ENCODE peak calls at places on chromosomes 7 and 10, in eight cellular contexts. One of them, this sample, is unnamed.

GRCh38 chr10:121531076-121531829 is 67.0 kb downstream of the FGFR2 start:
- ATAC-seq in gastroesophageal sphincter: no peak
- ATAC-seq in right cardiac atrium: no peak
- ATAC-seq in psoas muscle: no peak
- ATAC-seq in activated T-cell treated with anti-CD3 and anti-CD28 coated beads, Interleukin-2, amount 50 U/mL, for 4 hours: no peak
- ATAC-seq in upper lobe of right lung: no peak
- ATAC-seq in left colon: no peak
- ATAC-seq in activated naive CD8-positive, alpha-beta T cell treated with anti-CD3 and anti-CD28 coated beads, Interleukin-2, amount 50 U/mL, for 24 hours: no peak
- ATAC-seq in this sample: no peak

GRCh38 chr7:121019018-121019417 is 30.5 kb downstream of the CPED1 start:
- ATAC-seq in activated T-cell treated with anti-CD3 and anti-CD28 coated beads, Interleukin-2, amount 50 U/mL, for 4 hours: no peak
- ATAC-seq in left colon: no peak
- ATAC-seq in gastroesophageal sphincter: peak; percentile 58
- ATAC-seq in activated naive CD8-positive, alpha-beta T cell treated with anti-CD3 and anti-CD28 coated beads, Interleukin-2, amount 50 U/mL, for 24 hours: no peak
- ATAC-seq in upper lobe of right lung: peak; percentile 81
- ATAC-seq in right cardiac atrium: peak; percentile 56
- ATAC-seq in psoas muscle: peak; percentile 37
- ATAC-seq in this sample: no peak

GRCh38 chr7:14751461-14751860 is 151.1 kb downstream of the DGKB start:
- ATAC-seq in activated T-cell treated with anti-CD3 and anti-CD28 coated beads, Interleukin-2, amount 50 U/mL, for 4 hours: no peak
- ATAC-seq in gastroesophageal sphincter: no peak
- ATAC-seq in right cardiac atrium: peak; percentile 68
- ATAC-seq in activated naive CD8-positive, alpha-beta T cell treated with anti-CD3 and anti-CD28 coated beads, Interleukin-2, amount 50 U/mL, for 24 hours: no peak
- ATAC-seq in upper lobe of right lung: no peak
- ATAC-seq in psoas muscle: no peak
- ATAC-seq in left colon: no peak
- ATAC-seq in this sample: no peak

GRCh38 chr10:29728541-29729049 is 93.8 kb upstream of the SVIL start:
- ATAC-seq in activated T-cell treated with anti-CD3 and anti-CD28 coated beads, Interleukin-2, amount 50 U/mL, for 4 hours: no peak
- ATAC-seq in gastroesophageal sphincter: no peak
- ATAC-seq in right cardiac atrium: no peak
- ATAC-seq in left colon: no peak
- ATAC-seq in activated naive CD8-positive, alpha-beta T cell treated with anti-CD3 and anti-CD28 coated beads, Interleukin-2, amount 50 U/mL, for 24 hours: no peak
- ATAC-seq in upper lobe of right lung: no peak
- ATAC-seq in psoas muscle: peak; percentile 51
- ATAC-seq in this sample: no peak

GRCh38 chr10:30830672-30831230 is 200.9 kb downstream of the ZNF438 start:
- ATAC-seq in left colon: no peak
- ATAC-seq in gastroesophageal sphincter: no peak
- ATAC-seq in upper lobe of right lung: no peak
- ATAC-seq in activated naive CD8-positive, alpha-beta T cell treated with anti-CD3 and anti-CD28 coated beads, Interleukin-2, amount 50 U/mL, for 24 hours: no peak
- ATAC-seq in right cardiac atrium: no peak
- ATAC-seq in psoas muscle: no peak
- ATAC-seq in activated T-cell treated with anti-CD3 and anti-CD28 coated beads, Interleukin-2, amount 50 U/mL, for 4 hours: no peak
- ATAC-seq in this sample: no peak

GRCh38 chr10:74825371-74826141 is 844 bp upstream of the KAT6B start:
- ATAC-seq in upper lobe of right lung: peak; percentile 27
- ATAC-seq in activated T-cell treated with anti-CD3 and anti-CD28 coated beads, Interleukin-2, amount 50 U/mL, for 4 hours: peak; percentile 4
- ATAC-seq in right cardiac atrium: peak; percentile 46
- ATAC-seq in gastroesophageal sphincter: peak; percentile 19
- ATAC-seq in psoas muscle: peak; percentile 50
- ATAC-seq in activated naive CD8-positive, alpha-beta T cell treated with anti-CD3 and anti-CD28 coated beads, Interleukin-2, amount 50 U/mL, for 24 hours: no peak
- ATAC-seq in left colon: peak; percentile 38
- ATAC-seq in this sample: peak; percentile 10

GRCh38 chr10:45418417-45418858 is 44.4 kb downstream of the ALOX5 start:
- ATAC-seq in left colon: no peak
- ATAC-seq in activated T-cell treated with anti-CD3 and anti-CD28 coated beads, Interleukin-2, amount 50 U/mL, for 4 hours: no peak
- ATAC-seq in psoas muscle: no peak
- ATAC-seq in activated naive CD8-positive, alpha-beta T cell treated with anti-CD3 and anti-CD28 coated beads, Interleukin-2, amount 50 U/mL, for 24 hours: no peak
- ATAC-seq in upper lobe of right lung: no peak
- ATAC-seq in right cardiac atrium: no peak
- ATAC-seq in gastroesophageal sphincter: no peak
- ATAC-seq in this sample: no peak

GRCh38 chr10:126584836-126585235 is 85.7 kb downstream of the C10orf90 start:
- ATAC-seq in gastroesophageal sphincter: no peak
- ATAC-seq in right cardiac atrium: no peak
- ATAC-seq in activated naive CD8-positive, alpha-beta T cell treated with anti-CD3 and anti-CD28 coated beads, Interleukin-2, amount 50 U/mL, for 24 hours: no peak
- ATAC-seq in activated T-cell treated with anti-CD3 and anti-CD28 coated beads, Interleukin-2, amount 50 U/mL, for 4 hours: no peak
- ATAC-seq in left colon: no peak
- ATAC-seq in upper lobe of right lung: no peak
- ATAC-seq in psoas muscle: no peak
- ATAC-seq in this sample: no peak

GRCh38 chr7:143373255-143373794 is 7.8 kb upstream of the ZYX start:
- ATAC-seq in left colon: no peak
- ATAC-seq in activated T-cell treated with anti-CD3 and anti-CD28 coated beads, Interleukin-2, amount 50 U/mL, for 4 hours: no peak
- ATAC-seq in gastroesophageal sphincter: no peak
- ATAC-seq in activated naive CD8-positive, alpha-beta T cell treated with anti-CD3 and anti-CD28 coated beads, Interleukin-2, amount 50 U/mL, for 24 hours: no peak
- ATAC-seq in right cardiac atrium: no peak
- ATAC-seq in upper lobe of right lung: no peak
- ATAC-seq in psoas muscle: no peak
- ATAC-seq in this sample: no peak